ENCODE peak calls at places on chromosomes 3 and 15, in seven cellular contexts. B is hippocampal formation, V is EL, C is H54, W is NCI-H774, T is HFFc6, D is NCI-H524. M is an unnamed sample.

GRCh38 chr15:54850101-54850500 is 346.6 kb downstream of the RSL24D1 start:
- DNase-seq in C (no peak), D (no peak), V (no peak), T (no peak), W (no peak), B (no peak), M (no peak)

GRCh38 chr15:89071471-89071870 is 16.8 kb upstream of the ABHD2 start:
- DNase-seq in T (no peak), W (no peak), V (no peak), C (no peak), D (no peak), B (no peak), M (no peak)

GRCh38 chr15:85097706-85098105 is 116.0 kb downstream of the PDE8A start:
- DNase-seq in C (no peak), T (peak; percentile 21), W (no peak), V (no peak), B (no peak), D (no peak), M (no peak)

GRCh38 chr3:184414418-184415228 is 34.8 kb downstream of the CHRD start:
- DNase-seq in V (no peak), D (peak; percentile 77), B (no peak), W (no peak), C (no peak), T (no peak), M (no peak)

GRCh38 chr3:150544726-150545125 is 1.6 kb downstream of the SERP1 start:
- DNase-seq in B (no peak), D (no peak), T (no peak), V (peak; percentile 12), C (no peak), W (no peak), M (no peak)

GRCh38 chr3:45528429-45528828 is 66.1 kb upstream of the LIMD1 start:
- DNase-seq in V (peak; percentile 77), C (no peak), T (peak; percentile 50), B (no peak), W (no peak), D (no peak), M (no peak)

GRCh38 chr15:23073890-23074631 is 34.7 kb upstream of the TUBGCP5 start:
- DNase-seq in B (no peak), C (no peak), T (no peak), W (peak; percentile 39), V (no peak), D (peak; percentile 90), M (peak; percentile 87)

GRCh38 chr3:42535981-42536784 is 33.7 kb downstream of the VIPR1 start:
- DNase-seq in B (no peak), D (peak; percentile 34), W (no peak), V (peak; percentile 36), C (peak; percentile 51), T (peak; percentile 3), M (no peak)

GRCh38 chr3:46852839-46853355 is 10.3 kb downstream of the MYL3 start:
- DNase-seq in D (no peak), B (no peak), C (no peak), T (no peak), W (no peak), V (no peak), M (no peak)

GRCh38 chr3:196537319-196537984 is 22.3 kb upstream of the SMCO1 start:
- DNase-seq in C (no peak), B (no peak), V (peak; percentile 21), T (no peak), W (peak; percentile 23), D (peak; percentile 10), M (peak; percentile 28)

GRCh38 chr15:46956456-46956855 is 760.8 kb upstream of the SEMA6D start:
- DNase-seq in B (no peak), D (no peak), W (no peak), T (no peak), C (no peak), V (no peak), M (no peak)

GRCh38 chr3:100697723-100698285 is 11.5 kb upstream of the TFG start:
- DNase-seq in V (no peak), C (no peak), W (no peak), D (no peak), T (no peak), B (no peak), M (no peak)

GRCh38 chr3:46517016-46517770 is 19.4 kb downstream of the RTP3 start:
- DNase-seq in T (peak; percentile 89), B (no peak), V (peak; percentile 92), W (no peak), C (peak; percentile 59), D (no peak), M (no peak)

GRCh38 chr3:123834631-123835030 is 49.5 kb downstream of the MYLK start:
- DNase-seq in D (no peak), C (peak; percentile 58), B (no peak), V (peak; percentile 98), W (no peak), T (peak; percentile 94), M (no peak)

GRCh38 chr15:25092661-25093060 is 137.9 kb downstream of the SNRPN start:
- DNase-seq in C (no peak), T (no peak), W (no peak), B (no peak), V (no peak), D (no peak), M (no peak)

GRCh38 chr3:107525101-107525953 is 2.6 kb downstream of the BBX start:
- DNase-seq in B (peak; percentile 42), V (peak; percentile 49), D (peak; percentile 47), T (no peak), C (peak; percentile 23), W (no peak), M (no peak)

GRCh38 chr15:73777741-73778140 is 24.6 kb upstream of the INSYN1 start:
- DNase-seq in C (no peak), D (no peak), B (no peak), W (no peak), T (no peak), V (no peak), M (no peak)

GRCh38 chr3:8253201-8253600 is 248.4 kb upstream of the LMCD1 start:
- DNase-seq in W (no peak), V (no peak), D (no peak), T (no peak), B (no peak), C (no peak), M (no peak)

GRCh38 chr3:8110966-8111798 is 390.4 kb upstream of the LMCD1 start:
- DNase-seq in C (peak; percentile 19), V (peak; percentile 52), B (peak; percentile 69), T (peak; percentile 32), W (peak; percentile 45), D (peak; percentile 77), M (peak; percentile 64)

GRCh38 chr3:157107037-157107436 is 52.9 kb downstream of the CCNL1 start:
- DNase-seq in W (peak; percentile 37), V (no peak), T (no peak), B (no peak), C (no peak), D (no peak), M (no peak)

GRCh38 chr3:48715179-48715800 is 1.7 kb downstream of the IP6K2 start:
- DNase-seq in C (no peak), T (peak; percentile 79), B (no peak), V (peak; percentile 50), D (peak; percentile 23), W (no peak), M (no peak)